ENCODE peak calls at places on chromosomes 16 and 17, in six cellular contexts. F is IMR-90, P is mesendoderm, B is trophoblast cell, K is mesenchymal stem cell, Z is H1. I is an unnamed sample.

GRCh38 chr17:36500745-36501225 is 14.3 kb downstream of the ZNHIT3 start:
- DNase-seq in P (no peak), K (no peak), B (no peak), F (no peak), Z (no peak), I (no peak)

GRCh38 chr16:23597003-23597756 is 1.1 kb upstream of the NDUFAB1 start:
- DNase-seq in Z (peak), B (peak), K (no peak), P (peak), F (no peak), I (no peak)

GRCh38 chr17:2423271-2423670 is 22.4 kb upstream of the MNT start:
- DNase-seq in K (no peak), F (no peak), B (no peak), Z (no peak), P (no peak), I (no peak)

GRCh38 chr17:30956764-30957374 is 14.0 kb upstream of the RNF135 start:
- DNase-seq in F (no peak), P (peak), K (peak), Z (no peak), B (no peak), I (no peak)

GRCh38 chr16:49179714-49180330 is 101.8 kb downstream of the CBLN1 start:
- DNase-seq in Z (no peak), K (no peak), P (no peak), F (no peak), B (no peak), I (no peak)

GRCh38 chr16:64416232-64417010 is 705.4 kb downstream of the CDH11 start:
- DNase-seq in B (peak), F (peak), P (no peak), Z (no peak), K (peak), I (no peak)

GRCh38 chr17:52477824-52478614 is 319.5 kb upstream of the CA10 start:
- DNase-seq in K (no peak), Z (no peak), P (no peak), F (no peak), B (no peak), I (no peak)

GRCh38 chr17:50469005-50469605 is 425 bp upstream of the CHAD start:
- DNase-seq in Z (no peak), K (peak), F (no peak), B (no peak), P (no peak), I (no peak)

GRCh38 chr16:9845661-9846361 is 336.4 kb downstream of the GRIN2A start:
- DNase-seq in B (no peak), F (no peak), P (no peak), Z (no peak), K (no peak), I (no peak)

GRCh38 chr16:90019543-90020259 is 445 bp upstream of the DBNDD1 start:
- DNase-seq in K (peak), F (peak), B (no peak), Z (peak), P (peak), I (peak)

GRCh38 chr17:59607817-59608403 is 11.8 kb upstream of the CLTC start:
- DNase-seq in B (peak), Z (peak), P (peak), K (no peak), F (no peak), I (no peak)

GRCh38 chr16:87351320-87351698 is 32.3 kb downstream of the FBXO31 start:
- DNase-seq in B (no peak), F (no peak), K (no peak), P (no peak), Z (no peak), I (no peak)

GRCh38 chr17:49074851-49075540 is 57.6 kb upstream of the B4GALNT2 start:
- DNase-seq in B (no peak), K (no peak), P (no peak), Z (no peak), F (no peak), I (no peak)

GRCh38 chr17:72342061-72342460 is 221.2 kb downstream of the SOX9 start:
- DNase-seq in Z (no peak), P (peak), F (no peak), K (no peak), B (no peak), I (no peak)
- H2BK120ac ChIP-seq in Z (no peak), P (no peak), F (peak), K (no peak), B (no peak), I (no peak)

GRCh38 chr16:88460496-88461169 is 7.6 kb downstream of the ZFPM1 start:
- DNase-seq in F (no peak), B (no peak), Z (no peak), P (no peak), K (no peak), I (no peak)

GRCh38 chr16:88463411-88463810 is 10.3 kb downstream of the ZFPM1 start:
- DNase-seq in P (no peak), Z (no peak), F (no peak), B (no peak), K (no peak), I (no peak)

GRCh38 chr16:88459366-88460055 is 6.4 kb downstream of the ZFPM1 start:
- DNase-seq in Z (no peak), B (no peak), F (no peak), P (peak), K (peak), I (no peak)

GRCh38 chr16:88462396-88462795 is 9.3 kb downstream of the ZFPM1 start:
- DNase-seq in P (no peak), F (no peak), K (no peak), B (no peak), Z (no peak), I (no peak)

GRCh38 chr16:88461291-88462269 is 8.5 kb downstream of the ZFPM1 start:
- DNase-seq in Z (peak), P (peak), B (no peak), K (peak), F (no peak), I (no peak)
- H3K4me3 ChIP-seq in Z (no peak), P (no peak), B (no peak), K (peak), F (no peak), I (no peak)

GRCh38 chr17:14303343-14304221 is 2.7 kb downstream of the HS3ST3B1 start:
- DNase-seq in P (peak), F (no peak), Z (peak), B (peak), K (peak), I (no peak)
- H3K4me2 ChIP-seq in P (peak), F (peak), Z (peak), B (peak), K (peak), I (peak)

GRCh38 chr17:43368740-43369506 is 29.9 kb upstream of the ARL4D start:
- DNase-seq in K (peak), P (peak), F (peak), Z (peak), B (peak), I (peak)
- H2BK120ac ChIP-seq in K (peak), P (peak), F (peak), Z (peak), B (peak), I (peak)